ENCODE peak calls at places on chromosome 1, in six cellular contexts. J, K, O, Q, B and A are unnamed samples.
A peak's percentile ranks its signal among the peaks of the same experiment; 100 is the strongest.

GRCh38 chr1:109782514-109782913 is 18.8 kb upstream of the EPS8L3 start:
- DNase-seq in B (peak; percentile 66), K (peak; percentile 59), Q (no peak), J (peak; percentile 17), O (no peak), A (peak; percentile 86)

GRCh38 chr1:26132128-26132824 is 20.7 kb downstream of the PDIK1L start:
- DNase-seq in Q (no peak), B (no peak), J (no peak), K (no peak), O (no peak), A (no peak)

GRCh38 chr1:165383067-165383466 is 26.6 kb upstream of the LMX1A start:
- DNase-seq in K (peak; percentile 28), B (peak; percentile 88), J (no peak), Q (no peak), O (no peak), A (peak; percentile 98)

GRCh38 chr1:11802973-11803885 is 2.5 kb downstream of the MTHFR start:
- DNase-seq in O (peak; percentile 86), Q (peak; percentile 36), K (peak; percentile 97), B (peak; percentile 98), J (peak; percentile 90), A (peak; percentile 98)

GRCh38 chr1:213984387-213985180 is 3.2 kb upstream of the PROX1 start:
- DNase-seq in K (no peak), B (no peak), O (no peak), J (no peak), Q (no peak), A (no peak)

GRCh38 chr1:41411229-41411628 is 50.0 kb downstream of the FOXO6 start:
- DNase-seq in O (no peak), Q (no peak), B (no peak), J (no peak), K (no peak), A (no peak)

GRCh38 chr1:222047370-222047769 is 305.5 kb upstream of the DUSP10 start:
- DNase-seq in Q (no peak), O (no peak), J (no peak), K (no peak), B (no peak), A (no peak)

GRCh38 chr1:190320952-190321351 is 156.7 kb downstream of the BRINP3 start:
- DNase-seq in B (no peak), J (no peak), K (peak; percentile 63), O (peak; percentile 2), Q (peak; percentile 28), A (peak; percentile 71)

GRCh38 chr1:201795066-201795465 is 33.9 kb upstream of the IPO9 start:
- DNase-seq in K (no peak), O (no peak), Q (peak; percentile 13), J (no peak), B (no peak), A (peak; percentile 63)

GRCh38 chr1:195939844-195940243 is 668.4 kb downstream of the KCNT2 start:
- DNase-seq in B (no peak), Q (no peak), O (no peak), K (no peak), J (no peak), A (peak; percentile 6)

GRCh38 chr1:152917794-152918193 is 9.4 kb downstream of the IVL start:
- DNase-seq in B (no peak), O (no peak), Q (peak; percentile 18), J (no peak), K (peak; percentile 1), A (peak; percentile 9)

GRCh38 chr1:243415663-243416365 is 160.0 kb downstream of the SDCCAG8 start:
- DNase-seq in O (no peak), Q (no peak), B (no peak), K (no peak), J (no peak), A (no peak)

GRCh38 chr1:31529999-31530705 is 46.2 kb upstream of the TINAGL1 start:
- DNase-seq in K (peak; percentile 34), J (no peak), B (no peak), O (no peak), Q (no peak), A (no peak)

GRCh38 chr1:235911300-235911662 is 44.6 kb upstream of the LYST start:
- DNase-seq in K (no peak), Q (no peak), B (no peak), J (no peak), O (no peak), A (no peak)

GRCh38 chr1:8230284-8230605 is 87.7 kb upstream of the SLC45A1 start:
- DNase-seq in O (no peak), J (no peak), K (no peak), Q (no peak), B (no peak), A (no peak)

GRCh38 chr1:23274134-23274505 is 56.8 kb upstream of the HTR1D start:
- DNase-seq in K (no peak), B (no peak), J (no peak), Q (no peak), O (no peak), A (no peak)

GRCh38 chr1:44653107-44653964 is 20.9 kb downstream of the TMEM53 start:
- DNase-seq in B (no peak), K (no peak), O (no peak), Q (no peak), J (no peak), A (no peak)

GRCh38 chr1:197519741-197520334 is 251.8 kb downstream of the CRB1 start:
- DNase-seq in J (no peak), K (peak; percentile 12), O (no peak), Q (peak; percentile 4), B (no peak), A (peak; percentile 37)

GRCh38 chr1:182567629-182568028 is 21.4 kb downstream of the RNASEL start:
- DNase-seq in K (no peak), Q (no peak), O (no peak), J (no peak), B (no peak), A (no peak)

DNA sequence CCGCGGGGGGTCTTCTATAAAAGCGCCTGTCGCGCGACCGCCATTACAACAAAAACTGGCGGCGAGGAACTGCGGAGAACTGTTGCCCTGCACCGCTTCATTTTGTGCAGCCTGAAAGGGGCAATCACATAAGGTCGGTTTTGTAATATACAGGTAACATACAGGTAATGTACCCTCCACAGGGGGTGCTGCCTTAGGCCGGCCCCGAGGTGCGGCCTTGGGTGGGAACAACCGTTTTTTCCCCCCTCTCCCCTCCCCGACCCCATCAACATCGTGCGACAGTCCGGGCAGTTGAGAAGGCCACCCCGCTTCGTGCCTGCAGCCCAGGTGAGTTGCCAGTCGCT is at the start of gene BRDT:
- DNase-seq in B (no peak), J (no peak), O (no peak), K (no peak), Q (no peak), A (no peak)
- H3K4me3 ChIP-seq in B (no peak within 1 kb of the TSS), J (no peak within 1 kb of the TSS), O (no peak within 1 kb of the TSS), K (no peak within 1 kb of the TSS), Q (no peak within 1 kb of the TSS), A (no peak within 1 kb of the TSS)

GRCh38 chr1:17829579-17829978 is 74.4 kb downstream of the ACTL8 start:
- DNase-seq in O (no peak), J (no peak), K (no peak), Q (no peak), B (peak; percentile 27), A (no peak)

GRCh38 chr1:17828991-17829390 is 73.9 kb downstream of the ACTL8 start:
- DNase-seq in J (no peak), Q (no peak), O (no peak), K (no peak), B (no peak), A (no peak)

GRCh38 chr1:17822741-17823426 is 67.8 kb downstream of the ACTL8 start:
- DNase-seq in B (peak; percentile 53), J (no peak), O (no peak), K (no peak), Q (no peak), A (no peak)

GRCh38 chr1:17825273-17826164 is 70.4 kb downstream of the ACTL8 start:
- DNase-seq in J (no peak), Q (no peak), O (no peak), B (peak; percentile 42), K (no peak), A (no peak)

GRCh38 chr1:17826165-17826488 is 71.0 kb downstream of the ACTL8 start:
- DNase-seq in K (peak; percentile 17), J (peak; percentile 51), B (peak; percentile 67), O (no peak), Q (peak; percentile 8), A (peak; percentile 45)
- TF ChIP-seq CTCF in K (peak; percentile 60), J (peak; percentile 64), B (peak; percentile 51), O (peak; percentile 64), Q (peak; percentile 83), A (peak; percentile 81)

GRCh38 chr1:9860887-9861286 is 37.1 kb upstream of the CLSTN1 start:
- DNase-seq in J (no peak), O (no peak), Q (no peak), K (peak; percentile 10), B (no peak), A (no peak)

GRCh38 chr1:9865745-9866144 is 42.0 kb upstream of the CLSTN1 start:
- DNase-seq in O (no peak), K (no peak), B (no peak), J (no peak), Q (no peak), A (no peak)

GRCh38 chr1:9861371-9861770 is 37.6 kb upstream of the CLSTN1 start:
- DNase-seq in B (no peak), O (no peak), J (no peak), Q (no peak), K (no peak), A (no peak)

GRCh38 chr1:9866836-9867235 is 43.1 kb upstream of the CLSTN1 start:
- DNase-seq in J (no peak), K (no peak), O (no peak), B (no peak), Q (no peak), A (no peak)

DNA sequence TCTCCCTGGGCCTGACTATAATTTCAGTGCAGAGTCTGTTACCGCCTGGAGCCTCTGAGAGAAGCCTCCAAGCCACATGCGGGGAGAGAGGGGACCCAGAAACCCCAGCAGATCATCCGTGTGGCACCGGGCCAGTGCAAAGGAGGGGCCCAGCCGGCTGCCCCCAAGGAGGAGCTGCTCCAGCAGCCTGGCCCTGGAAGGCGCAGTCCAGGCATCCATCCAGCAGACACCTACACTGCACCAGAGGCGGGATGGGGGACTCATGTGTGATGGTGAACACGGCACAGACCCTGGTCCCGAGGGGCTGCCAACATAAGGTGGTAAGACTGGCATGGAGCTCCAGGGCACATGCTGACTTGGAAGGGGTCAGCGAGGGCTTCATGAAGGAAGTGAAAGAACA is 39.6 kb upstream of the CLSTN1 start:
- DNase-seq in K (no peak), Q (no peak), B (no peak), J (no peak), O (no peak), A (no peak)
- H3K4me3 ChIP-seq in K (no peak overlapping the region), Q (no peak overlapping the region), B (no peak overlapping the region), J (no peak overlapping the region), O (no peak overlapping the region), A (no peak overlapping the region)

GRCh38 chr1:150256193-150256548 is 1.4 kb upstream of the CA14 start:
- DNase-seq in O (no peak), K (no peak), Q (no peak), B (no peak), J (no peak), A (no peak)
- TF ChIP-seq CTCF in O (no peak), K (no peak), Q (no peak), B (no peak), J (no peak), A (no peak)